ENCODE peak calls at places on chromosome 9, in five cellular contexts. One of them, this sample, is unnamed.

GRCh38 chr9:85522459-85523092 is 219.2 kb downstream of the AGTPBP1 start:
- DNase-seq in K562: no peak
- DNase-seq in IMR-90: peak
- DNase-seq in SK-N-SH: peak
- DNase-seq in GM12878: no peak
- DNase-seq in this sample: peak

GRCh38 chr9:83432104-83432627 is 106.0 kb downstream of the FRMD3 start:
- DNase-seq in K562: no peak
- DNase-seq in GM12878: no peak
- DNase-seq in IMR-90: no peak
- DNase-seq in SK-N-SH: no peak
- DNase-seq in this sample: peak

GRCh38 chr9:130461218-130461630 is 16.5 kb downstream of the ASS1 start:
- DNase-seq in K562: peak
- DNase-seq in IMR-90: peak
- DNase-seq in GM12878: no peak
- DNase-seq in SK-N-SH: peak
- DNase-seq in this sample: peak

GRCh38 chr9:18826248-18826647 is 206.8 kb downstream of the SAXO1 start:
- DNase-seq in GM12878: no peak
- DNase-seq in SK-N-SH: no peak
- DNase-seq in K562: no peak
- DNase-seq in IMR-90: no peak
- DNase-seq in this sample: no peak

GRCh38 chr9:79759460-79759859 is 187.7 kb downstream of the TLE4 start:
- DNase-seq in GM12878: no peak
- DNase-seq in K562: no peak
- DNase-seq in SK-N-SH: no peak
- DNase-seq in IMR-90: no peak
- DNase-seq in this sample: no peak

GRCh38 chr9:88593537-88594185 is 58.7 kb downstream of the NXNL2 start:
- DNase-seq in IMR-90: peak
- DNase-seq in SK-N-SH: peak
- DNase-seq in GM12878: peak
- DNase-seq in K562: peak
- DNase-seq in this sample: peak

GRCh38 chr9:22446589-22446949 is at the start of gene DMRTA1:
- DNase-seq in GM12878: no peak
- DNase-seq in IMR-90: peak
- DNase-seq in SK-N-SH: peak
- DNase-seq in K562: no peak
- DNase-seq in this sample: peak

GRCh38 chr9:83707518-83707767 is 315 bp downstream of the UBQLN1 start:
- DNase-seq in SK-N-SH: no peak
- DNase-seq in IMR-90: no peak
- DNase-seq in K562: no peak
- DNase-seq in GM12878: no peak
- DNase-seq in this sample: no peak

GRCh38 chr9:13915591-13916301 is 398.2 kb downstream of the NFIB start:
- DNase-seq in K562: no peak
- DNase-seq in SK-N-SH: no peak
- DNase-seq in IMR-90: peak
- DNase-seq in GM12878: no peak
- DNase-seq in this sample: no peak

GRCh38 chr9:134283111-134283515 is 43.1 kb upstream of the RXRA start:
- DNase-seq in K562: no peak
- DNase-seq in IMR-90: peak
- DNase-seq in SK-N-SH: no peak
- DNase-seq in GM12878: no peak
- DNase-seq in this sample: no peak

GRCh38 chr9:89482950-89483349 is 15.0 kb downstream of the SEMA4D start:
- DNase-seq in SK-N-SH: no peak
- DNase-seq in IMR-90: no peak
- DNase-seq in K562: no peak
- DNase-seq in GM12878: no peak
- DNase-seq in this sample: no peak

GRCh38 chr9:88776717-88777497 is 214.4 kb upstream of the S1PR3 start:
- DNase-seq in SK-N-SH: no peak
- DNase-seq in GM12878: no peak
- DNase-seq in K562: peak
- DNase-seq in IMR-90: peak
- DNase-seq in this sample: peak

GRCh38 chr9:6938447-6938846 is 180.7 kb downstream of the KDM4C start:
- DNase-seq in GM12878: no peak
- DNase-seq in SK-N-SH: no peak
- DNase-seq in IMR-90: peak
- DNase-seq in K562: no peak
- DNase-seq in this sample: no peak

GRCh38 chr9:81132318-81132717 is 557.0 kb downstream of the TLE1 start:
- DNase-seq in GM12878: no peak
- DNase-seq in SK-N-SH: no peak
- DNase-seq in K562: no peak
- DNase-seq in IMR-90: peak
- DNase-seq in this sample: no peak

GRCh38 chr9:32579706-32580331 is 6.9 kb upstream of the NDUFB6 start:
- DNase-seq in GM12878: no peak
- DNase-seq in K562: peak
- DNase-seq in IMR-90: peak
- DNase-seq in SK-N-SH: peak
- DNase-seq in this sample: peak

GRCh38 chr9:116939161-116939560 is 252.1 kb downstream of the TRIM32 start:
- DNase-seq in IMR-90: no peak
- DNase-seq in SK-N-SH: no peak
- DNase-seq in K562: no peak
- DNase-seq in GM12878: no peak
- DNase-seq in this sample: no peak

GRCh38 chr9:129998491-129999122 is 44.4 kb downstream of the FNBP1 start:
- DNase-seq in SK-N-SH: peak
- DNase-seq in IMR-90: no peak
- DNase-seq in GM12878: no peak
- DNase-seq in K562: no peak
- DNase-seq in this sample: no peak

GRCh38 chr9:133904371-133905090 is 87.6 kb downstream of the VAV2 start:
- DNase-seq in K562: no peak
- DNase-seq in SK-N-SH: no peak
- DNase-seq in IMR-90: no peak
- DNase-seq in GM12878: no peak
- DNase-seq in this sample: no peak

GRCh38 chr9:131422241-131422792 is 28.4 kb downstream of the PRRC2B start:
- DNase-seq in SK-N-SH: peak
- DNase-seq in GM12878: no peak
- DNase-seq in IMR-90: peak
- DNase-seq in K562: no peak
- DNase-seq in this sample: peak

GRCh38 chr9:117413346-117414219 is 1.3 kb downstream of the ASTN2 start:
- DNase-seq in IMR-90: no peak
- DNase-seq in SK-N-SH: peak
- DNase-seq in K562: no peak
- DNase-seq in GM12878: no peak
- DNase-seq in this sample: no peak

GRCh38 chr9:14057347-14058077 is 256.4 kb downstream of the NFIB start:
- DNase-seq in K562: no peak
- DNase-seq in GM12878: no peak
- DNase-seq in SK-N-SH: peak
- DNase-seq in IMR-90: no peak
- DNase-seq in this sample: no peak

GRCh38 chr9:121260457-121261106 is 7.4 kb upstream of the GSN start:
- DNase-seq in GM12878: no peak
- DNase-seq in IMR-90: no peak
- DNase-seq in K562: no peak
- DNase-seq in SK-N-SH: no peak
- DNase-seq in this sample: no peak

GRCh38 chr9:137750563-137750962 is 127.0 kb upstream of the CACNA1B start:
- DNase-seq in K562: no peak
- DNase-seq in GM12878: no peak
- DNase-seq in IMR-90: no peak
- DNase-seq in SK-N-SH: no peak
- DNase-seq in this sample: no peak

GRCh38 chr9:112754578-112754977 is 4.0 kb downstream of the SNX30 start:
- DNase-seq in K562: no peak
- DNase-seq in GM12878: no peak
- DNase-seq in SK-N-SH: no peak
- DNase-seq in IMR-90: peak
- DNase-seq in this sample: no peak

GRCh38 chr9:128688501-128689292 is at the start of gene SET:
- DNase-seq in K562: peak
- DNase-seq in IMR-90: peak
- DNase-seq in GM12878: peak
- DNase-seq in SK-N-SH: peak
- DNase-seq in this sample: peak

GRCh38 chr9:122897969-122898368 is 7.2 kb downstream of the RC3H2 start:
- DNase-seq in K562: no peak
- DNase-seq in SK-N-SH: no peak
- DNase-seq in GM12878: no peak
- DNase-seq in IMR-90: peak
- DNase-seq in this sample: no peak

GRCh38 chr9:34337404-34337803 is 8.0 kb downstream of the NUDT2 start:
- DNase-seq in IMR-90: peak
- DNase-seq in SK-N-SH: no peak
- DNase-seq in K562: no peak
- DNase-seq in GM12878: no peak
- DNase-seq in this sample: peak

GRCh38 chr9:132141948-132142594 is 19.8 kb upstream of the NTNG2 start:
- DNase-seq in K562: no peak
- DNase-seq in IMR-90: no peak
- DNase-seq in GM12878: no peak
- DNase-seq in SK-N-SH: no peak
- DNase-seq in this sample: peak

GRCh38 chr9:95204710-95205109 is 112.8 kb downstream of the FANCC start:
- DNase-seq in GM12878: no peak
- DNase-seq in SK-N-SH: no peak
- DNase-seq in K562: no peak
- DNase-seq in IMR-90: no peak
- DNase-seq in this sample: no peak

GRCh38 chr9:38298503-38298902 is 94.0 kb upstream of the ALDH1B1 start:
- DNase-seq in GM12878: no peak
- DNase-seq in IMR-90: no peak
- DNase-seq in K562: no peak
- DNase-seq in SK-N-SH: no peak
- DNase-seq in this sample: no peak

DNA sequence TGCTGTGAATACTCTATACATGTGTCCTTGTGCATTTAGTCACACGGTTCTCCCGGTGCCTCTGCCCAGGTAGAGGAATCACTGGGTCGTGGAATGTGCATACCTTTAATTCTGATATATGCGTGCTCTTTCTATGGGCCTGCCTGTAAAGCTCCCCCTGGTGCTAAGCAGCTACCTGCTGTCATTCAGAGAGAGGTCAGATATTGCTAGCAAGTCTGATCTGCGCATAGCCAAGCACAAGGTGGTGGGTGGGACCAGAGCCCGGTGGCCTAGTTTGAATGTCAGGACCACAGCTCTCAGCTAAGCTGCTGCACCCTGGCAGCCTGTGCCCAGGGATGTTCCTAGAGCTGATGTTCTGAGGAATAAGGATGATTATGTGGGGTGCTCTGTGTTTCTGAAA is 33.4 kb downstream of the TJP2 start:
- DNase-seq in K562: peak
- DNase-seq in IMR-90: no peak
- DNase-seq in SK-N-SH: no peak
- DNase-seq in GM12878: no peak
- DNase-seq in this sample: no peak
- TF ChIP-seq RCOR1 in K562: no peak
- TF ChIP-seq RCOR1 in IMR-90: no peak
- TF ChIP-seq RCOR1 in SK-N-SH: no peak
- TF ChIP-seq RCOR1 in GM12878: no peak
- TF ChIP-seq RCOR1 in this sample: no peak

GRCh38 chr9:98107926-98108325 is 11.1 kb downstream of the TRIM14 start:
- DNase-seq in K562: no peak
- DNase-seq in SK-N-SH: no peak
- DNase-seq in GM12878: no peak
- DNase-seq in IMR-90: no peak
- DNase-seq in this sample: no peak

GRCh38 chr9:98105006-98105405 is 14.0 kb downstream of the TRIM14 start:
- DNase-seq in K562: no peak
- DNase-seq in IMR-90: no peak
- DNase-seq in SK-N-SH: no peak
- DNase-seq in GM12878: no peak
- DNase-seq in this sample: no peak

GRCh38 chr9:98104445-98104881 is 14.6 kb downstream of the TRIM14 start:
- DNase-seq in IMR-90: no peak
- DNase-seq in K562: no peak
- DNase-seq in SK-N-SH: no peak
- DNase-seq in GM12878: no peak
- DNase-seq in this sample: no peak

GRCh38 chr9:98108540-98109031 is 10.4 kb downstream of the TRIM14 start:
- DNase-seq in IMR-90: no peak
- DNase-seq in K562: no peak
- DNase-seq in GM12878: peak
- DNase-seq in SK-N-SH: no peak
- DNase-seq in this sample: no peak

DNA sequence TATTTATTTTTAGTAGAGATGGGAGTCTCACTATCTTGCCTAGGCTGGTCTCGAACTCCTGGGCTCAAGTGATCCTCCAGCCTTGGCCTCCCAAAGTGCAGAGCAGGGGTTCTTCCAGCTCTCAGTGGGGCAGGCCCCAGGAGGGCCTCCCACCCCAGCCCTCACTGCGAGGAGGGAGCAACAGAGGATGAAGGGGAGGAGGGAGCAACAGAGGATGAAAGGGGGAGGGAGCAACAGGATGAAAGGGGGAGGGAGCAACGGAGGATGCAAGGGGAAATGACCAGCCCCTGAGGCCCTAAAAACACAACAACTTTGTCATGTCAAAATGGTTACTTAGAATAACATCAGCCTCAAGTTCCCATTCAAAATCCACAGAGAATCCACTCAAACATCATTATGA is 10.0 kb downstream of the TRIM14 start:
- DNase-seq in IMR-90: no peak
- DNase-seq in SK-N-SH: no peak
- DNase-seq in GM12878: no peak
- DNase-seq in K562: no peak
- DNase-seq in this sample: no peak
- TF ChIP-seq RCOR1 in IMR-90: no peak
- TF ChIP-seq RCOR1 in SK-N-SH: no peak
- TF ChIP-seq RCOR1 in GM12878: no peak
- TF ChIP-seq RCOR1 in K562: no peak
- TF ChIP-seq RCOR1 in this sample: no peak

DNA sequence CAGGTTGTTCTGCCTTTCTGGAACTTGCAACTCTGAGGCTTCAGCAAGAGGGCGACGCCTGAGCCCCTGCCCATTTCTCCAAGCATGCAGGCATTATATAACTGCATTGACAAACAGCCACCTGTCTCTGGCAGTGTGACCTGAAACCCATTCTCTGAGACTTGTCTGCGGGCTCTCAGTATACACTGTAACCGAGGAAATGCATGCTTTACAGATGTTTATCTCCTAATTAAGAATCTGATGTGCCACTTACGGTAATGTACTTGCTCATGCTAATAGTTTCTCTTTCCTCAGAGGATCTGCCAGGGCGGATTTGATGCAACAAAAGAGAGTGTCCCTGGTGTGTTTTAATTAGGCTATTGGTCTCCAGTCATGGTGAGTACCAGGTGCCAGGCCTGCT is 593.6 kb upstream of the KLF4 start:
- DNase-seq in SK-N-SH: peak
- DNase-seq in IMR-90: no peak
- DNase-seq in GM12878: no peak
- DNase-seq in K562: no peak
- DNase-seq in this sample: no peak
- TF ChIP-seq RCOR1 in SK-N-SH: no peak
- TF ChIP-seq RCOR1 in IMR-90: no peak
- TF ChIP-seq RCOR1 in GM12878: no peak
- TF ChIP-seq RCOR1 in K562: no peak
- TF ChIP-seq RCOR1 in this sample: no peak

GRCh38 chr9:25427898-25428297 is 250.3 kb downstream of the TUSC1 start:
- DNase-seq in IMR-90: no peak
- DNase-seq in SK-N-SH: no peak
- DNase-seq in K562: no peak
- DNase-seq in GM12878: no peak
- DNase-seq in this sample: no peak
- TF ChIP-seq RCOR1 in IMR-90: no peak
- TF ChIP-seq RCOR1 in SK-N-SH: no peak
- TF ChIP-seq RCOR1 in K562: no peak
- TF ChIP-seq RCOR1 in GM12878: no peak
- TF ChIP-seq RCOR1 in this sample: no peak